ENCODE peak calls at places on chromosomes 6 and 20, in nine cellular contexts. Q is HT-29; D is GM23248; O is activated CD4-positive, CD25-positive, alpha-beta regulatory T cell treated with anti-CD3 and anti-CD28 coated beads, Interleukin-2, amount 50 U/mL, for 16 hours; I is iPS-NIHi11; G is fibroblast of the conjunctiva; B is NCI-H2029; R is CD4-positive, alpha-beta T cell; S is left lung. E is an unnamed sample.

GRCh38 chr6:123655520-123656306 is 19.0 kb upstream of the TRDN start:
- DNase-seq in R (no peak), D (peak; percentile 57), Q (no peak), O (no peak), B (no peak), I (no peak), S (no peak), G (no peak), E (peak; percentile 22)

GRCh38 chr6:88031550-88031949 is 16.1 kb upstream of the SPACA1 start:
- DNase-seq in D (no peak), O (no peak), R (no peak), Q (no peak), S (no peak), I (no peak), G (no peak), B (no peak), E (no peak)

GRCh38 chr6:137878810-137879285 is 11.8 kb downstream of the TNFAIP3 start:
- DNase-seq in G (no peak), S (no peak), I (peak; percentile 75), Q (no peak), D (no peak), R (no peak), O (no peak), B (no peak), E (peak; percentile 15)

GRCh38 chr20:6680441-6680840 is 87.0 kb upstream of the BMP2 start:
- DNase-seq in G (no peak), Q (no peak), O (no peak), B (no peak), D (no peak), I (no peak), S (no peak), R (no peak), E (no peak)

GRCh38 chr6:42520786-42521607 is 42.8 kb upstream of the UBR2 start:
- DNase-seq in B (no peak), I (no peak), D (peak; percentile 92), O (no peak), S (no peak), R (no peak), Q (peak; percentile 26), G (no peak), E (peak; percentile 45)

GRCh38 chr20:63484236-63484635 is 11.8 kb upstream of the KCNQ2 start:
- DNase-seq in R (no peak), Q (no peak), B (no peak), S (no peak), O (no peak), D (no peak), G (no peak), I (no peak), E (no peak)

GRCh38 chr6:54059683-54060082 is 51.6 kb upstream of the MLIP start:
- DNase-seq in G (no peak), O (no peak), I (no peak), D (peak; percentile 28), Q (no peak), B (no peak), S (no peak), R (no peak), E (no peak)

GRCh38 chr6:79946773-79947190 is 571 bp downstream of the ELOVL4 start:
- DNase-seq in O (no peak), D (peak; percentile 65), Q (no peak), I (peak; percentile 23), G (no peak), R (peak; percentile 34), B (no peak), S (peak; percentile 81), E (peak; percentile 42)

GRCh38 chr6:88177961-88178464 is 11.9 kb upstream of the CNR1 start:
- DNase-seq in R (no peak), O (no peak), S (no peak), Q (no peak), B (no peak), G (peak; percentile 51), I (no peak), D (peak; percentile 45), E (no peak)

GRCh38 chr6:1686117-1687098 is 76.7 kb downstream of the FOXC1 start:
- DNase-seq in R (no peak), S (no peak), Q (peak; percentile 40), D (peak; percentile 98), B (peak; percentile 96), I (peak; percentile 26), G (peak; percentile 90), O (no peak), E (peak; percentile 26)

GRCh38 chr6:112311950-112312547 is 35.1 kb upstream of the RFPL4B start:
- DNase-seq in D (peak; percentile 65), S (no peak), I (peak; percentile 58), G (no peak), R (no peak), Q (peak; percentile 38), B (peak; percentile 19), O (no peak), E (peak; percentile 33)

GRCh38 chr20:17655865-17656489 is 26.1 kb downstream of the RRBP1 start:
- DNase-seq in S (no peak), Q (no peak), D (peak; percentile 81), I (no peak), B (no peak), R (no peak), G (no peak), O (no peak), E (no peak)

GRCh38 chr6:139588076-139588639 is 213.7 kb upstream of the CITED2 start:
- DNase-seq in I (peak; percentile 35), G (no peak), B (peak; percentile 56), O (no peak), Q (peak; percentile 94), D (peak; percentile 33), R (no peak), S (no peak), E (peak; percentile 75)

GRCh38 chr6:108621117-108621516 is 60.4 kb downstream of the FOXO3 start:
- DNase-seq in B (no peak), I (no peak), Q (no peak), D (peak; percentile 97), S (no peak), R (no peak), G (peak; percentile 43), O (no peak), E (peak; percentile 87)

GRCh38 chr6:157235600-157236039 is 87.7 kb downstream of the TMEM242 start:
- DNase-seq in O (no peak), D (peak; percentile 87), S (no peak), G (peak; percentile 20), R (peak; percentile 58), B (no peak), Q (peak; percentile 6), I (peak; percentile 84), E (peak; percentile 60)

GRCh38 chr6:154352898-154353585 is 3.6 kb downstream of the IPCEF1 start:
- DNase-seq in S (no peak), B (no peak), Q (no peak), D (no peak), R (no peak), G (no peak), O (no peak), I (no peak), E (peak; percentile 8)

GRCh38 chr6:124888581-124889371 is 73.5 kb upstream of the RNF217 start:
- DNase-seq in Q (no peak), B (no peak), I (no peak), D (no peak), O (no peak), R (no peak), G (no peak), S (no peak), E (peak; percentile 62)

GRCh38 chr20:4326194-4327065 is 311.1 kb upstream of the RNF24 start:
- DNase-seq in D (peak; percentile 27), R (no peak), G (no peak), O (no peak), Q (no peak), S (no peak), B (no peak), I (no peak), E (no peak)

GRCh38 chr6:53119772-53120409 is 28.8 kb downstream of the GCM1 start:
- DNase-seq in D (peak; percentile 84), R (no peak), B (peak; percentile 22), S (no peak), G (peak; percentile 28), Q (peak; percentile 63), I (peak; percentile 29), O (no peak), E (peak; percentile 89)